ENCODE peak calls at places on chromosomes 16 and 17, in ten cellular contexts. P, F, E, S, M, Z, O, R, U and W are unnamed samples. For H3K9me3, the result is how much of the 10 kb centered on the place peaks cover.

GRCh38 chr17:17537311-17538099 is 41.3 kb upstream of the RASD1 start:
- DNase-seq in S (no peak), R (peak), Z (no peak), O (peak), F (no peak), P (no peak), E (peak), M (peak), U (no peak), W (no peak)

GRCh38 chr16:48918520-48919258 is 308.7 kb upstream of the N4BP1 start:
- DNase-seq in P (no peak), R (no peak), Z (no peak), O (no peak), E (no peak), S (no peak), M (no peak), U (no peak), F (no peak), W (no peak)

GRCh38 chr16:81634380-81635121 is 144.5 kb upstream of the PLCG2 start:
- DNase-seq in E (no peak), M (no peak), F (no peak), R (peak), S (no peak), Z (no peak), P (no peak), U (peak), O (no peak), W (no peak)

GRCh38 chr17:82257473-82257872 is 16.0 kb downstream of the CSNK1D start:
- DNase-seq in R (no peak), O (peak), S (no peak), E (no peak), Z (peak), F (peak), M (no peak), P (peak), U (peak), W (peak)

GRCh38 chr16:88770459-88771293 is 14.3 kb downstream of the PIEZO1 start:
- DNase-seq in Z (peak), U (peak), P (no peak), O (peak), F (peak), R (peak), M (peak), S (peak), E (peak), W (no peak)

GRCh38 chr16:85995591-85996461 is 96.9 kb downstream of the IRF8 start:
- DNase-seq in U (no peak), F (no peak), E (no peak), Z (no peak), R (no peak), P (no peak), M (no peak), O (peak), S (no peak), W (no peak)

GRCh38 chr16:68300736-68301459 is 9.8 kb downstream of the SLC7A6OS start:
- DNase-seq in E (no peak), S (no peak), U (peak), F (no peak), R (no peak), O (no peak), Z (no peak), M (no peak), P (no peak), W (no peak)

GRCh38 chr17:75901727-75902126 is 3.0 kb downstream of the MRPL38 start:
- DNase-seq in P (no peak), U (no peak), O (no peak), F (no peak), Z (peak), E (no peak), M (no peak), S (no peak), R (no peak), W (no peak)

GRCh38 chr16:69779724-69780123 is 17.6 kb downstream of the WWP2 start:
- DNase-seq in Z (no peak), F (peak), P (no peak), R (no peak), O (no peak), S (no peak), U (no peak), E (no peak), M (no peak), W (no peak)

GRCh38 chr16:7921360-7921759 is 588.7 kb downstream of the RBFOX1 start:
- DNase-seq in O (peak), R (peak), P (no peak), U (no peak), E (no peak), M (no peak), F (no peak), Z (no peak), S (no peak), W (no peak)

GRCh38 chr16:10514369-10515055 is 65.9 kb downstream of the EMP2 start:
- DNase-seq in E (peak), R (peak), U (peak), O (peak), P (peak), M (peak), S (no peak), F (peak), Z (no peak), W (peak)

GRCh38 chr17:72358465-72358864 is 237.6 kb downstream of the SOX9 start:
- DNase-seq in O (no peak), U (peak), P (no peak), Z (no peak), M (no peak), F (no peak), S (no peak), R (no peak), E (no peak), W (no peak)

GRCh38 chr16:87233928-87234327 is 83.3 kb downstream of the C16orf95 start:
- DNase-seq in O (no peak), E (no peak), S (no peak), Z (no peak), R (no peak), M (no peak), P (no peak), U (peak), F (no peak), W (no peak)

GRCh38 chr16:23428351-23428750 is 24.6 kb downstream of the COG7 start:
- DNase-seq in U (no peak), F (no peak), E (no peak), Z (no peak), O (no peak), M (no peak), R (no peak), S (no peak), P (no peak), W (no peak)

GRCh38 chr16:3317315-3317999 is 12.2 kb downstream of the ZNF75A start:
- DNase-seq in F (no peak), E (no peak), M (no peak), S (no peak), O (no peak), P (no peak), R (no peak), U (peak), Z (no peak), W (no peak)

GRCh38 chr17:56939869-56940484 is 20.9 kb downstream of the COIL start:
- DNase-seq in S (no peak), P (peak), F (peak), E (no peak), M (no peak), Z (no peak), U (peak), O (peak), R (peak), W (no peak)

GRCh38 chr16:72951916-72952315 is 96.0 kb downstream of the ZFHX3 start:
- DNase-seq in P (no peak), Z (no peak), E (no peak), F (no peak), O (no peak), R (no peak), M (no peak), S (no peak), U (no peak), W (no peak)

GRCh38 chr16:27461483-27462171 is 59.7 kb downstream of the IL21R start:
- DNase-seq in F (no peak), S (no peak), P (no peak), M (no peak), R (no peak), O (no peak), Z (no peak), E (no peak), U (peak), W (no peak)

GRCh38 chr16:87559976-87560375 is 42.3 kb upstream of the JPH3 start:
- DNase-seq in U (peak), O (no peak), R (no peak), E (no peak), S (no peak), Z (no peak), M (no peak), F (no peak), P (no peak), W (no peak)

GRCh38 chr17:32783602-32784001 is 93.3 kb downstream of the MYO1D start:
- DNase-seq in F (peak), P (peak), S (no peak), R (peak), U (peak), Z (no peak), M (no peak), E (no peak), O (peak), W (no peak)

GRCh38 chr16:56298948-56299602 is 107.8 kb downstream of the GNAO1 start:
- DNase-seq in S (peak), O (no peak), M (no peak), P (no peak), F (peak), U (no peak), Z (peak), R (no peak), E (no peak), W (no peak)

GRCh38 chr17:67649891-67650290 is 67.8 kb upstream of the NOL11 start:
- DNase-seq in E (no peak), P (no peak), F (no peak), S (no peak), U (peak), M (no peak), Z (no peak), O (no peak), R (no peak), W (no peak)

GRCh38 chr17:1002771-1003555 is 6.0 kb downstream of the TIMM22 start:
- DNase-seq in Z (no peak), O (no peak), P (no peak), U (peak), F (no peak), R (no peak), E (no peak), M (no peak), S (no peak), W (no peak)

GRCh38 chr17:72267601-72268000 is 146.8 kb downstream of the SOX9 start:
- DNase-seq in O (no peak), Z (no peak), F (no peak), P (no peak), S (no peak), E (no peak), R (peak), U (no peak), M (no peak), W (no peak)

GRCh38 chr16:84543253-84543652 is 38.8 kb upstream of the MEAK7 start:
- DNase-seq in Z (no peak), F (no peak), P (no peak), O (no peak), S (no peak), U (no peak), M (no peak), E (no peak), R (no peak), W (no peak)

GRCh38 chr17:57948555-57949420 is 6.4 kb downstream of the CUEDC1 start:
- DNase-seq in U (peak), S (peak), E (no peak), P (no peak), Z (no peak), F (no peak), O (peak), M (no peak), R (no peak), W (no peak)

GRCh38 chr16:47979783-47980182 is 176.0 kb downstream of the ABCC12 start:
- DNase-seq in F (no peak), R (no peak), E (no peak), S (no peak), Z (no peak), O (no peak), U (no peak), P (no peak), M (no peak), W (no peak)

GRCh38 chr17:34306466-34306865 is 12.8 kb upstream of the CCL8 start:
- DNase-seq in E (no peak), P (no peak), O (peak), F (peak), Z (no peak), U (peak), S (no peak), M (no peak), R (peak), W (no peak)

GRCh38 chr16:57953857-57954256 is 17.1 kb downstream of the CNGB1 start:
- DNase-seq in R (no peak), M (no peak), U (no peak), Z (no peak), E (no peak), O (no peak), F (no peak), P (no peak), S (no peak), W (no peak)

GRCh38 chr16:56357291-56357764 is 68.0 kb downstream of the AMFR start:
- DNase-seq in F (peak), E (peak), P (no peak), M (no peak), O (peak), R (no peak), S (peak), Z (peak), U (peak), W (no peak)

GRCh38 chr17:67212716-67213417 is 32.1 kb downstream of the HELZ start:
- DNase-seq in E (no peak), S (no peak), M (no peak), O (no peak), R (no peak), U (peak), Z (no peak), P (no peak), F (no peak), W (no peak)

GRCh38 chr17:58276423-58276822 is 4.3 kb downstream of the MPO start:
- DNase-seq in P (no peak), E (no peak), O (no peak), M (no peak), S (no peak), R (no peak), U (no peak), F (peak), Z (no peak), W (no peak)

GRCh38 chr17:39701784-39702422 is 2.0 kb downstream of the ERBB2 start:
- DNase-seq in Z (no peak), F (no peak), E (no peak), U (no peak), S (no peak), P (no peak), M (no peak), R (no peak), O (no peak), W (no peak)

GRCh38 chr17:39701012-39701783 is 1.3 kb downstream of the ERBB2 start:
- DNase-seq in O (peak), S (no peak), P (no peak), F (no peak), M (peak), R (no peak), U (no peak), Z (peak), E (peak), W (no peak)

GRCh38 chr17:39697961-39698360 is 1.9 kb upstream of the ERBB2 start:
- DNase-seq in E (no peak), F (no peak), O (no peak), Z (no peak), U (no peak), M (no peak), R (no peak), P (no peak), S (no peak), W (no peak)

GRCh38 chr17:39699818-39700147 is at the start of gene ERBB2:
- DNase-seq in U (peak), O (peak), R (peak), M (peak), P (no peak), S (peak), E (peak), Z (peak), F (no peak), W (no peak)

GRCh38 chr17:39700148-39700987 is 504 bp downstream of the ERBB2 start:
- DNase-seq in Z (peak), M (no peak), U (peak), O (peak), R (peak), F (no peak), E (no peak), P (no peak), S (no peak), W (no peak)
- H3K4me3 ChIP-seq in Z (peak), M (peak), U (peak), O (peak), R (peak), F (no peak), E (peak), P (no peak), S (peak), W (no peak)

GRCh38 chr17:49450735-49451134 is 36.1 kb upstream of the PHB1 start:
- DNase-seq in Z (no peak), O (no peak), P (no peak), R (no peak), F (no peak), M (no peak), E (no peak), S (no peak), U (peak), W (no peak)
- H3K27ac ChIP-seq in Z (no peak), O (no peak), P (no peak), R (no peak), F (no peak), M (no peak), E (no peak), S (no peak), U (no peak), W (no peak)

GRCh38 chr17:70323269-70323668 is 153.9 kb downstream of the KCNJ2 start:
- DNase-seq in O (no peak), E (no peak), U (no peak), M (no peak), R (no peak), F (no peak), S (no peak), P (no peak), Z (no peak), W (no peak)

GRCh38 chr17:70320642-70321345 is 151.5 kb downstream of the KCNJ2 start:
- DNase-seq in M (no peak), Z (no peak), O (peak), E (peak), R (peak), S (peak), F (peak), P (no peak), U (peak), W (no peak)

GRCh38 chr17:70324031-70324430 is 154.7 kb downstream of the KCNJ2 start:
- DNase-seq in M (no peak), U (no peak), F (no peak), O (no peak), P (no peak), Z (no peak), E (no peak), S (no peak), R (no peak), W (no peak)

GRCh38 chr17:70319516-70319915 is 150.2 kb downstream of the KCNJ2 start:
- DNase-seq in R (no peak), E (no peak), M (no peak), O (no peak), S (no peak), Z (no peak), F (no peak), P (no peak), U (peak), W (no peak)

GRCh38 chr17:70321388-70321787 is 152.1 kb downstream of the KCNJ2 start:
- DNase-seq in Z (no peak), M (no peak), U (no peak), E (no peak), R (no peak), F (no peak), O (no peak), P (no peak), S (no peak), W (no peak)
- H3K9me3 ChIP-seq in Z (under half), M (under half), U (under half), E (under half), R (under half), F (under half), O (under half), P (under half), S (under half), W (under half)

GRCh38 chr17:79979841-79980215 is 55.8 kb downstream of the TBC1D16 start:
- DNase-seq in Z (no peak), F (peak), P (no peak), O (no peak), S (peak), U (no peak), R (no peak), E (no peak), M (no peak), W (no peak)

GRCh38 chr17:79981661-79982101 is 54.0 kb downstream of the TBC1D16 start:
- DNase-seq in F (peak), Z (peak), M (no peak), R (no peak), S (peak), O (no peak), E (no peak), P (no peak), U (no peak), W (no peak)

GRCh38 chr17:79981090-79981489 is 54.6 kb downstream of the TBC1D16 start:
- DNase-seq in E (no peak), S (peak), O (no peak), Z (peak), P (no peak), U (no peak), R (no peak), F (peak), M (no peak), W (no peak)

GRCh38 chr17:79979201-79979840 is 56.4 kb downstream of the TBC1D16 start:
- DNase-seq in E (no peak), O (no peak), M (no peak), F (peak), S (peak), R (no peak), U (no peak), P (no peak), Z (no peak), W (no peak)

DNA sequence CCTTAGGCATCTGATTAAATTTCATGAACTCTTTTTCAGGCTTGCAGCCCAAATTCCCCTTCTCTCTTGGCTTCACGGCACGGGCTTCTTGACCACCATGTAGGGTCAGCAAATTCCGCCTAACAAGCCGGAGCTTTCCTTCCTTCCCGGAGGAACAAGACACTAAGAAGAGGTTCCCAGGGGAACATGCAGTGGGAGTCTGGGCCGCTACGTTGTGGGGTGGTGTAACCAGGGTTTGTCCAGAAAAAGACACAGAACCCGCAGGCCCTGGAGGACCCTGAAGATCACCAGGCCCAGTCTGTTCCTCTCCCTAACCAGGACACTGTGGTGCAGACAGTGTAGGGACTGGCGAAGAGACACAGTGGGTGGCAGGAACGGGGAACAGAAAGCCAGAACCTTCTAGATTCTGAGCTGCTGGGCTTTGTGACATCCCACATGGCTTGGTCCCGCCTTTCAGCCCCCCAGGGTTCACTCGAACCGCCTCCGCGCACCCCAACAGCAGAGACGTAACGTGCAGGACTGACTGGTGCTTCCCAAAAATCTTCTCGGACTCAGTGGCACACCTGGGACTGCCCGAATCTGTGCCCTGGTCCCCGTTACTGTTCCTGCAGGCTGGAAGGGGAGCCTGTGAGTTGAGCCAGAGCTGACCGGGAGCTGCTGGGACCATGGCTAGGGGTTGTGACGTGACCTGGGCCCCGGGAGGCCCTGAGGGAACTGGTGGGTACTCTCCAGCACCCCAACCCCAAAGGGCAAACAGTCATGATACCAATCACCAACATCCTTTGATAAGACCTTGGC is 55.2 kb downstream of the TBC1D16 start:
- DNase-seq in S (peak), R (no peak), O (no peak), M (no peak), Z (no peak), U (no peak), P (no peak), F (peak), E (no peak), W (no peak)
- H3K4me3 ChIP-seq in S (no peak), R (no peak), O (no peak), M (no peak), Z (no peak), U (no peak), P (no peak), F (no peak), E (no peak), W (no peak)

DNA sequence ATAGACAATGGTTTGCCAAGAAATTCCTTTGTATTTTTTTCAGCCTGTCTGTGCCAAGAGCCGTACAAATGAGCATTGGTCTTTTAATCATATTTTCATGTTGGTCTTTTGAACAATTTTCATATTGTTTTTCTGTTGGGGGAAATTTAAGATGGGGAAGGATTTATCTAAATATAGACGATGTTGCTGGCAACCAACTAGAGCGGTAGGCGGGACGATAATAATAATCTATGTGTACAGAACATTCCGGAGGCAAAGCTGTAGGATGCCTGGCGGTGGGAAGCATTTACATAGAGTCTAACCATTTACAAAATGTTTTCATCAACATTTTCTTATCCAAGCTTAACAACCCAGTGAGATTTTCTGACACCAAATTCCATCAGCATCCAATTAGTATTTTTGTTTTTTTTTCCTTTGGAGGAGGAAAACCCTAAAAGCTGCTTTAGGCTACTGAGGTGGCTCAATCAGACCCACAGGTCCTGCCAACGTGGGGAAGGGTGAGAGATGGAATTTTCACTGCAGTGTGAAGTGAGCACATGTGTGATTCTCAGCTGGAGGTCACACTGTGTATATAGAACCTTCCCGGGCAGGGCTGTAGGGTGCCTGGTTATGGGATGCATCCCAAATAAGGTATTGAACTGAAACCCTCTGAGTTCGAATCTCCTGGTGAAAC is 11.7 kb upstream of the SEC14L1 start:
- DNase-seq in O (no peak), S (no peak), R (no peak), Z (no peak), M (no peak), E (no peak), P (no peak), U (no peak), F (no peak), W (no peak)
- H3K27ac ChIP-seq in O (peak), S (peak), R (no peak), Z (peak), M (no peak), E (peak), P (no peak), U (peak), F (peak), W (peak)

GRCh38 chr16:61179571-61179970 is 856.7 kb downstream of the CDH8 start:
- DNase-seq in Z (no peak), S (no peak), U (no peak), R (no peak), E (no peak), P (no peak), M (no peak), O (no peak), F (no peak), W (no peak)
- H3K9me3 ChIP-seq in Z (under half), S (under half), U (under half), R (under half), E (under half), P (under half), M (under half), O (under half), F (under half), W (under half)